ENCODE peak calls at places on chromosomes 5 and 9, in eight cellular contexts. Z is NCI-H2107; M is activated naive CD4-positive, alpha-beta T cell; A is activated T-cell treated with anti-CD3 and anti-CD28 coated beads, Interleukin-2, amount 50 U/mL, for 4 hours; K is astrocyte; S is fibroblast of mammary gland; F is NCI-H1694; I is GDM1. W is an unnamed sample.

GRCh38 chr9:126915281-126915816 is 767 bp downstream of the RALGPS1 start:
- DNase-seq in K (no peak), S (no peak), F (no peak), I (no peak), Z (peak), M (no peak), A (peak), W (no peak)

GRCh38 chr5:179051784-179052183 is 8.4 kb upstream of the ZNF354C start:
- DNase-seq in F (no peak), Z (no peak), M (no peak), A (no peak), K (no peak), S (no peak), I (no peak), W (no peak)

GRCh38 chr5:132947661-132948060 is 15.8 kb downstream of the AFF4 start:
- DNase-seq in Z (no peak), F (no peak), K (peak), A (no peak), S (peak), M (no peak), I (no peak), W (no peak)

GRCh38 chr9:134049236-134049635 is 18.6 kb downstream of the BRD3 start:
- DNase-seq in M (no peak), Z (no peak), I (no peak), S (no peak), K (no peak), F (no peak), A (no peak), W (no peak)

GRCh38 chr9:110125207-110125751 is 82.7 kb downstream of the C9orf152 start:
- DNase-seq in Z (no peak), S (peak), A (no peak), I (no peak), M (no peak), K (peak), F (no peak), W (peak)

GRCh38 chr5:55636711-55637110 is 75.4 kb downstream of the SLC38A9 start:
- DNase-seq in A (no peak), S (peak), Z (no peak), K (no peak), F (no peak), I (no peak), M (no peak), W (no peak)

GRCh38 chr5:174324680-174325079 is 279.2 kb downstream of the NSG2 start:
- DNase-seq in A (no peak), M (no peak), K (peak), F (no peak), I (no peak), Z (no peak), S (peak), W (no peak)

GRCh38 chr9:79242489-79242888 is 329.3 kb upstream of the TLE4 start:
- DNase-seq in I (no peak), S (no peak), M (no peak), A (no peak), K (no peak), Z (no peak), F (no peak), W (no peak)

GRCh38 chr9:3138236-3139229 is 294.6 kb upstream of the PUM3 start:
- DNase-seq in Z (no peak), S (peak), A (no peak), M (no peak), F (no peak), K (no peak), I (no peak), W (no peak)

GRCh38 chr9:94586814-94587213 is 6.8 kb downstream of the FBP2 start:
- DNase-seq in Z (no peak), A (no peak), M (no peak), K (peak), F (no peak), I (no peak), S (peak), W (peak)

GRCh38 chr9:136725612-136726011 is 13.2 kb downstream of the DIPK1B start:
- DNase-seq in Z (no peak), I (no peak), F (no peak), A (no peak), S (peak), M (no peak), K (peak), W (peak)

GRCh38 chr9:126297656-126298318 is 28.8 kb upstream of the MVB12B start:
- DNase-seq in Z (no peak), S (no peak), F (no peak), I (no peak), A (no peak), K (no peak), M (no peak), W (no peak)

GRCh38 chr5:132294728-132295504 is 722 bp downstream of the SLC22A4 start:
- DNase-seq in Z (no peak), A (peak), F (no peak), I (peak), K (peak), S (peak), M (no peak), W (peak)